ENCODE peak calls at places on chromosomes 2 and 18, in five cellular contexts. H is NCI-H1105 treated with DMSO at 0.1 percent for 48 hours, Q is left ventricle myocardium superior, R is AG09309, T is foreskin fibroblast. M is an unnamed sample.

GRCh38 chr2:58515827-58516574 is 274.9 kb upstream of the FANCL start:
- DNase-seq in H (no peak), Q (no peak), R (no peak), T (no peak), M (peak; percentile 3)

GRCh38 chr2:166468124-166469024 is 25.7 kb downstream of the SCN7A start:
- DNase-seq in H (no peak), Q (no peak), R (no peak), T (no peak), M (no peak)

GRCh38 chr2:119218478-119219064 is 5.1 kb upstream of the STEAP3 start:
- DNase-seq in H (peak; percentile 75), Q (peak; percentile 53), R (no peak), T (peak; percentile 62), M (peak; percentile 54)

GRCh38 chr2:212344131-212344530 is 194.5 kb downstream of the ERBB4 start:
- DNase-seq in H (no peak), Q (no peak), R (no peak), T (no peak), M (no peak)

GRCh38 chr2:13919981-13920382 is 712.5 kb upstream of the LRATD1 start:
- DNase-seq in H (no peak), Q (no peak), R (no peak), T (no peak), M (peak; percentile 24)

GRCh38 chr18:46283268-46283667 is 179.1 kb downstream of the HAUS1 start:
- DNase-seq in H (no peak), Q (no peak), R (no peak), T (no peak), M (no peak)

GRCh38 chr2:111898703-111899514 is 502 bp downstream of the MERTK start:
- DNase-seq in H (no peak), Q (no peak), R (no peak), T (no peak), M (no peak)

GRCh38 chr2:8761529-8762164 is 75.8 kb downstream of the KIDINS220 start:
- DNase-seq in H (peak; percentile 69), Q (no peak), R (peak; percentile 7), T (peak; percentile 10), M (peak; percentile 4)

GRCh38 chr2:205748660-205749059 is 66.4 kb downstream of the NRP2 start:
- DNase-seq in H (no peak), Q (no peak), R (no peak), T (no peak), M (no peak)

GRCh38 chr18:49127606-49128190 is 176.9 kb upstream of the SMAD7 start:
- DNase-seq in H (no peak), Q (no peak), R (no peak), T (no peak), M (no peak)

GRCh38 chr2:37768491-37768925 is 97.1 kb upstream of the CDC42EP3 start:
- DNase-seq in H (no peak), Q (no peak), R (peak; percentile 93), T (peak; percentile 91), M (peak; percentile 95)

GRCh38 chr2:105754011-105754410 is 9.3 kb downstream of the NCK2 start:
- DNase-seq in H (no peak), Q (no peak), R (no peak), T (no peak), M (no peak)

GRCh38 chr2:230910546-230911135 is 14.4 kb downstream of the GPR55 start:
- DNase-seq in H (no peak), Q (no peak), R (no peak), T (no peak), M (no peak)

GRCh38 chr2:26792720-26793119 is 6.9 kb downstream of the CENPA start:
- DNase-seq in H (no peak), Q (no peak), R (no peak), T (no peak), M (no peak)

GRCh38 chr18:57833441-57834101 is 30.5 kb upstream of the ATP8B1 start:
- DNase-seq in H (no peak), Q (no peak), R (no peak), T (no peak), M (no peak)

GRCh38 chr2:85400541-85400940 is 9.6 kb downstream of the CAPG start:
- DNase-seq in H (no peak), Q (no peak), R (no peak), T (no peak), M (no peak)

GRCh38 chr18:55510809-55511208 is 77.2 kb downstream of the TCF4 start:
- DNase-seq in H (no peak), Q (no peak), R (peak; percentile 68), T (peak; percentile 44), M (peak; percentile 78)

GRCh38 chr2:143121079-143121478 is 8.1 kb upstream of the ARHGAP15 start:
- DNase-seq in H (no peak), Q (no peak), R (no peak), T (no peak), M (no peak)

GRCh38 chr2:138476186-138476585 is 25.4 kb upstream of the SPOPL start:
- DNase-seq in H (no peak), Q (no peak), R (no peak), T (no peak), M (no peak)

GRCh38 chr2:11250400-11251277 is 93.8 kb downstream of the ROCK2 start:
- DNase-seq in H (no peak), Q (no peak), R (no peak), T (no peak), M (no peak)

GRCh38 chr2:129716781-129717559 is 262.5 kb upstream of the RAB6C start:
- DNase-seq in H (no peak), Q (no peak), R (no peak), T (no peak), M (no peak)

GRCh38 chr2:9174771-9175441 is 31.7 kb upstream of the ASAP2 start:
- DNase-seq in H (peak; percentile 30), Q (no peak), R (no peak), T (peak; percentile 89), M (peak; percentile 79)

GRCh38 chr2:234690569-234691225 is 193.8 kb upstream of the ARL4C start:
- DNase-seq in H (peak; percentile 99), Q (no peak), R (no peak), T (no peak), M (no peak)

GRCh38 chr18:11366410-11366809 is 217.0 kb upstream of the PIEZO2 start:
- DNase-seq in H (no peak), Q (no peak), R (peak; percentile 3), T (peak; percentile 53), M (peak; percentile 45)

GRCh38 chr2:106956879-106957278 is 70.9 kb upstream of the ST6GAL2 start:
- DNase-seq in H (no peak), Q (no peak), R (peak; percentile 95), T (peak; percentile 94), M (peak; percentile 95)

GRCh38 chr2:68043719-68044498 is 18.9 kb downstream of the C1D start:
- DNase-seq in H (no peak), Q (no peak), R (no peak), T (peak; percentile 83), M (no peak)

GRCh38 chr2:56522605-56523089 is 338.9 kb downstream of the CCDC85A start:
- DNase-seq in H (peak; percentile 95), Q (peak; percentile 46), R (no peak), T (no peak), M (peak; percentile 72)

GRCh38 chr2:159169187-159169586 is 117.3 kb downstream of the WDSUB1 start:
- DNase-seq in H (no peak), Q (no peak), R (no peak), T (no peak), M (no peak)

GRCh38 chr2:241701155-241701404 is 759 bp upstream of the ING5 start:
- DNase-seq in H (peak; percentile 85), Q (no peak), R (no peak), T (no peak), M (no peak)

M was measured in skeletal muscle cell.